ENCODE peak calls at places on chromosome 16, in six cellular contexts. W is PC-3, S is progenitor cell of endocrine pancreas, U is NB4, L is RWPE1, A is tibial nerve. R is an unnamed sample.

GRCh38 chr16:88706288-88706964 is at the start of the genes CTU2 and RNF166:
- DNase-seq in A (peak), L (peak), S (peak), W (peak), U (peak), R (no peak)

GRCh38 chr16:64147941-64148340 is 973.9 kb downstream of the CDH11 start:
- DNase-seq in U (no peak), S (no peak), A (no peak), W (no peak), L (no peak), R (no peak)

GRCh38 chr16:25097304-25097988 is 14.1 kb upstream of the LCMT1 start:
- DNase-seq in A (no peak), W (no peak), U (peak), S (no peak), L (no peak), R (no peak)

GRCh38 chr16:88430524-88431446 is 22.3 kb upstream of the ZFPM1 start:
- DNase-seq in A (no peak), U (peak), W (no peak), L (no peak), S (no peak), R (no peak)

GRCh38 chr16:50547340-50547865 is 793 bp upstream of the NKD1 start:
- DNase-seq in S (peak), W (peak), L (no peak), A (no peak), U (peak), R (peak)

GRCh38 chr16:65634291-65634690 is 512.4 kb upstream of the CDH11 start:
- DNase-seq in W (no peak), S (no peak), A (no peak), U (peak), L (no peak), R (no peak)

GRCh38 chr16:87828071-87828971 is 41.0 kb downstream of the SLC7A5 start:
- DNase-seq in U (no peak), L (no peak), A (no peak), W (no peak), S (no peak), R (no peak)

GRCh38 chr16:64522548-64522947 is 599.3 kb downstream of the CDH11 start:
- DNase-seq in W (no peak), A (no peak), L (no peak), S (no peak), U (no peak), R (no peak)

GRCh38 chr16:17989255-17989654 is 347.3 kb downstream of the NPIPA8 start:
- DNase-seq in U (no peak), S (no peak), W (no peak), A (no peak), L (no peak), R (no peak)

GRCh38 chr16:86542756-86543750 is 12.0 kb downstream of the MTHFSD start:
- DNase-seq in L (no peak), U (no peak), A (no peak), S (no peak), W (no peak), R (no peak)

GRCh38 chr16:16084874-16085273 is 135.5 kb downstream of the ABCC1 start:
- DNase-seq in W (no peak), A (no peak), S (no peak), U (no peak), L (no peak), R (no peak)

GRCh38 chr16:75000481-75001081 is 1.8 kb downstream of the ZNRF1 start:
- DNase-seq in W (peak), L (peak), A (no peak), S (no peak), U (peak), R (no peak)

DNA sequence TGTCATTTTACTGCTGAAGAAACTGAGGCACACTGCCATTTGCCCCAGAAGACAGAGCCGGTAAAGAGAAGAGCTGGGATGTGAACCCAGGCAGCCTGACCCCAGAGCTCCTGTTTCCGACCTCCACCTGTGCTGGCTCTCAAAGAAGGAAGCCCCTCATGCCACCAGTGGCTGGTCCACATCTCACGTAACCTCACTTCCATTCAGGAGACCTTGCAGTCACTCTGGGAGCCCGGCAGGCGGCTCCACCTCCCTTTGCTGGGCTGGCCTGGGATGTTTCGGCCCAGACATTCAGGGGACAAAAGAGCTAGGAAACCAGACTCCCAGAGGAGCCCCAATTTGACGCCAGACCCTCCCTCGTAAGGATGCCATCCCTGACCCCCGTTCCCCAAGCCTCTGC is 2.9 kb downstream of the TAF1C start:
- DNase-seq in S (no peak), A (no peak), U (no peak), W (no peak), L (no peak), R (no peak)
- TF ChIP-seq CTCF in S (no peak), A (no peak), U (no peak), W (peak), L (no peak), R (no peak)

DNA sequence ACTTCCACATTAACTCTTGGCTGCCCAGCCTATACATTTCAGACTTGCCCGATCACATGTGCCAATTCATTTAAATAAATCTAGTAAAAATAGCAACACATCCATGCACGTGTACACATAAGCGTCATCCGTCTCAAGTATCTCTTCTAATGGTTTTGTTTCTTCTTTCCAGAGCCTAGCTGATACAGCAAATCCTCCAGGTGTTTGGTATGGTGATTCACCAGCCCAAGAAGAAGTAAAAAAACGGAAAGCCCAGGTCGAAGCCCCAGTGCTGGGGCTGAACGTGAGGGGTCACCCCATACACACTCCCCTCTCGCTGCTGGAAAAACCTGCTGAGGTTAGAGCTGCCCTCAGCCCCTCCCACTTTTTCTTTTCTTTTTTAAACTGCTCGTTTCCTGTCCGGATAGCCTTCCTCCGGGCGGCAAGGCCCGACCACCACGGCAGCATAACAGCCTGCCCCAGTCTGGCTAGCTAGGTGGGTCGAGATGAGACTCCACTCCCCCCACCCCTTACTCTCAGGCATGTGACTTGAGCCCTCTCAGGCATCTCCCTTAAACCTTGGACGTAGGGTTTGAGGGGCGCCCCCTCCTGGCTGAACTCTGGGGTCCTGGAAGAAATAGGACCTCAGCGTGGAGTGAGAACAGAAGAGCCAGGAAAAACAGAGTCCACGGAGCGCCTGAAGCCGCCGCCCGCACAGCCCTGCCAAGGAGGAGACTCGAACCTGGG is 13.9 kb upstream of the OR1F1 start:
- DNase-seq in W (peak), S (no peak), U (peak), A (no peak), L (no peak), R (no peak)
- TF ChIP-seq CTCF in W (peak), S (peak), U (peak), A (no peak), L (no peak), R (peak)

DNA sequence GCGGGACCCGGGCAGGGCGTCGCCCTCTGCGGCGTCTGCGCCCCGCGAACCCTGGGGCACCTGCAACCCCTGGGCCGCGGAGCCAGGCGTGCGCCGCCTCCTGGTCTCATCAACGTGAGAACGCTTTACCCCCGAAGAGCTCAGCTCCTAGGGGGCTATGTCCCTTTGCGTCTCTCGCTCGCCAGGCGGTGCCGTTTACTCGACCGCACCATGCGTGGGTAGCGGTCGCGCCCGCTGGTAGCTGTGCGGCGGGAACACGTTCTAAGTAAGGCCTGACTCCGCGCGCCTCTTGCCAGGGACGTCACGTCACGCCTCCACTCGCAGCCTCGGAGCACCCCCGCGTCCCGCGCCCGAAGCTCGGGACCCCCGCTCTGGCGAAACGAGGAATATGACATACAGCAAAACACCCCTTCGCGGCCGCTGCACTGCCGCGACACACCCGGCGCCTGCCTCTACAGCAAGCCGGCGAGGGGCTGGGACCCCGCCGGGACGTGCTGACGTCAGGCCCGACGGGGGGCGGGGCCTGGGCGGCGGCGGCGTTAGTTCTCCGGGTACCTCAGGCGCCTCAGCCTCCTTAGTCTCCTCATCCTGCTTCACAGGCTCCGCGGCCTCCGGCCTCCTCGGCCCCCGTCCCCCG is at the start of gene RAB11FIP3:
- DNase-seq in A (peak), W (peak), U (peak), L (peak), S (peak), R (peak)
- TF ChIP-seq CTCF in A (peak), W (peak), U (peak), L (no peak), S (peak), R (peak)

GRCh38 chr16:13873835-13874438 is 46.0 kb upstream of the ERCC4 start:
- DNase-seq in U (peak), S (no peak), A (no peak), W (peak), L (peak), R (no peak)
- TF ChIP-seq CTCF in U (peak), S (peak), A (no peak), W (peak), L (peak), R (peak)

GRCh38 chr16:27486760-27487159 is 63.0 kb downstream of the GTF3C1 start:
- DNase-seq in U (no peak), A (no peak), W (no peak), L (no peak), S (no peak), R (no peak)

GRCh38 chr16:27486344-27486743 is 63.4 kb downstream of the GTF3C1 start:
- DNase-seq in A (no peak), U (no peak), W (no peak), S (no peak), L (no peak), R (no peak)

GRCh38 chr16:27485811-27486210 is 63.9 kb downstream of the GTF3C1 start:
- DNase-seq in L (no peak), W (no peak), U (no peak), S (no peak), A (no peak), R (no peak)

GRCh38 chr16:27483624-27484023 is 66.1 kb downstream of the GTF3C1 start:
- DNase-seq in A (no peak), S (no peak), W (no peak), U (no peak), L (no peak), R (no peak)

GRCh38 chr16:27485126-27485525 is 64.6 kb downstream of the GTF3C1 start:
- DNase-seq in W (no peak), L (no peak), S (no peak), U (no peak), A (no peak), R (no peak)
- TF ChIP-seq CTCF in W (no peak), L (no peak), S (no peak), U (no peak), A (no peak), R (no peak)